ENCODE peak calls at places on chromosome 12, in six cellular contexts. M is K562, P is GM12878, A is HepG2, Y is HL-60, O is SK-N-SH. J is an unnamed sample.

GRCh38 chr12:2681426-2682205 is 113.2 kb upstream of the FKBP4 start:
- DNase-seq in P (no peak), A (no peak), Y (no peak), O (no peak), M (no peak), J (no peak)

GRCh38 chr12:65232490-65233077 is 45.9 kb upstream of the MSRB3 start:
- DNase-seq in M (peak), P (no peak), Y (no peak), A (no peak), O (peak), J (peak)

GRCh38 chr12:110279976-110280783 is 867 bp upstream of the ATP2A2 start:
- DNase-seq in P (no peak), A (no peak), M (peak), Y (peak), O (peak), J (peak)

GRCh38 chr12:103833891-103834290 is 7.1 kb downstream of the NT5DC3 start:
- DNase-seq in P (no peak), Y (no peak), O (no peak), A (no peak), M (peak), J (peak)

GRCh38 chr12:27081668-27082091 is 698 bp downstream of the C12orf71 start:
- DNase-seq in A (peak), O (no peak), M (peak), Y (no peak), P (no peak), J (peak)

GRCh38 chr12:118842753-118843335 is 138.5 kb upstream of the SRRM4 start:
- DNase-seq in P (no peak), A (no peak), O (no peak), Y (no peak), M (no peak), J (no peak)

GRCh38 chr12:123032736-123033391 is 52.4 kb downstream of the ARL6IP4 start:
- DNase-seq in M (no peak), Y (no peak), A (no peak), O (no peak), P (no peak), J (no peak)

GRCh38 chr12:118714051-118714460 is 267.3 kb upstream of the SRRM4 start:
- DNase-seq in P (peak), M (peak), O (peak), A (peak), Y (peak), J (peak)

GRCh38 chr12:27277846-27278260 is 33.8 kb downstream of the STK38L start:
- DNase-seq in O (no peak), Y (no peak), P (peak), M (no peak), A (peak), J (peak)

GRCh38 chr12:96882862-96883261 is 24.2 kb upstream of the NEDD1 start:
- DNase-seq in P (no peak), M (no peak), Y (no peak), O (no peak), A (no peak), J (no peak)

GRCh38 chr12:121806556-121807308 is 2.9 kb downstream of the SETD1B start:
- DNase-seq in O (peak), Y (peak), M (peak), A (no peak), P (no peak), J (no peak)

GRCh38 chr12:114257687-114258086 is 148.3 kb downstream of the TBX5 start:
- DNase-seq in A (no peak), P (no peak), O (no peak), Y (no peak), M (no peak), J (no peak)

GRCh38 chr12:7716391-7716790 is 5.2 kb downstream of the DPPA3 start:
- DNase-seq in Y (peak), M (no peak), O (no peak), A (peak), P (no peak), J (peak)

GRCh38 chr12:121128908-121129704 is 3.6 kb upstream of the P2RX7 start:
- DNase-seq in M (peak), Y (peak), A (peak), O (peak), P (peak), J (peak)

GRCh38 chr12:42608196-42608825 is 18.8 kb upstream of the PRICKLE1 start:
- DNase-seq in O (no peak), M (no peak), P (no peak), A (no peak), Y (no peak), J (no peak)

GRCh38 chr12:6769003-6769389 is 2.8 kb downstream of the PTMS start:
- DNase-seq in P (no peak), M (peak), A (no peak), O (peak), Y (no peak), J (peak)

GRCh38 chr12:52402873-52403510 is 3.1 kb downstream of the KRT82 start:
- DNase-seq in P (no peak), A (no peak), O (no peak), M (no peak), Y (no peak), J (no peak)

GRCh38 chr12:92233346-92234015 is 87.8 kb upstream of the BTG1 start:
- DNase-seq in A (no peak), Y (peak), P (no peak), O (no peak), M (peak), J (no peak)

GRCh38 chr12:122022393-122023338 is 982 bp downstream of the BCL7A start:
- DNase-seq in A (no peak), P (no peak), O (peak), Y (peak), M (peak), J (peak)

GRCh38 chr12:42468341-42468821 is 121.2 kb downstream of the PRICKLE1 start:
- DNase-seq in Y (peak), O (no peak), A (no peak), P (peak), M (no peak), J (no peak)

GRCh38 chr12:64694130-64695078 is 64.8 kb downstream of the GNS start:
- DNase-seq in Y (no peak), O (no peak), P (no peak), M (peak), A (no peak), J (no peak)

GRCh38 chr12:10243803-10244520 is 31.3 kb downstream of the GABARAPL1 start:
- DNase-seq in Y (peak), A (no peak), M (no peak), P (peak), O (no peak), J (no peak)

GRCh38 chr12:70052931-70053497 is 190.2 kb upstream of the CNOT2 start:
- DNase-seq in A (peak), Y (peak), P (no peak), O (no peak), M (peak), J (no peak)

GRCh38 chr12:24821691-24822090 is 127.2 kb downstream of the BCAT1 start:
- DNase-seq in A (no peak), Y (no peak), M (no peak), O (no peak), P (peak), J (no peak)

DNA sequence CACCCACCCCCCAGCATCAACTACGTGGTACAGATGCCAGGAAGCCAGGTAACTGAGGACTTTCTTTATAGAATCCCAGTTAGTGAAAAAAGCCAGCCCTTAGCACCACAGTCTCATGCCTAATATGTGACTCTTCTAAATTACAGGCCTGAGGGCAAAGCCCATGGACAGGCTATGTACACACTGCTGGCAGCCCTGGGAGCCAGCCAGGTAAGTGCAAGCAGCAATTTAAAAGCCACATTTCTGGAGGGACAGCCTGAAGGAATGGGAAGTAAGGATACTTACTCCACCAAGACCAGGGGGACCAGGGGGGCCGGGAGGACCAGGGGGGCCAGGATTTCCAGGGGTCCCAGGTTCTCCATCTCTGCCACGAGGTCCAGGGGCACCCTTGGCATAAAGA is 7.0 kb downstream of the COL2A1 start:
- DNase-seq in P (no peak), M (no peak), Y (no peak), O (no peak), A (no peak), J (no peak)
- TF ChIP-seq REST in P (no peak), M (no peak), Y (no peak), O (no peak), A (no peak), J (no peak)

GRCh38 chr12:124695861-124696260 is 128.4 kb upstream of the NCOR2 start:
- DNase-seq in Y (no peak), M (no peak), O (no peak), P (no peak), A (no peak), J (no peak)
- TF ChIP-seq REST in Y (peak), M (peak), O (peak), P (peak), A (peak), J (peak)

DNA sequence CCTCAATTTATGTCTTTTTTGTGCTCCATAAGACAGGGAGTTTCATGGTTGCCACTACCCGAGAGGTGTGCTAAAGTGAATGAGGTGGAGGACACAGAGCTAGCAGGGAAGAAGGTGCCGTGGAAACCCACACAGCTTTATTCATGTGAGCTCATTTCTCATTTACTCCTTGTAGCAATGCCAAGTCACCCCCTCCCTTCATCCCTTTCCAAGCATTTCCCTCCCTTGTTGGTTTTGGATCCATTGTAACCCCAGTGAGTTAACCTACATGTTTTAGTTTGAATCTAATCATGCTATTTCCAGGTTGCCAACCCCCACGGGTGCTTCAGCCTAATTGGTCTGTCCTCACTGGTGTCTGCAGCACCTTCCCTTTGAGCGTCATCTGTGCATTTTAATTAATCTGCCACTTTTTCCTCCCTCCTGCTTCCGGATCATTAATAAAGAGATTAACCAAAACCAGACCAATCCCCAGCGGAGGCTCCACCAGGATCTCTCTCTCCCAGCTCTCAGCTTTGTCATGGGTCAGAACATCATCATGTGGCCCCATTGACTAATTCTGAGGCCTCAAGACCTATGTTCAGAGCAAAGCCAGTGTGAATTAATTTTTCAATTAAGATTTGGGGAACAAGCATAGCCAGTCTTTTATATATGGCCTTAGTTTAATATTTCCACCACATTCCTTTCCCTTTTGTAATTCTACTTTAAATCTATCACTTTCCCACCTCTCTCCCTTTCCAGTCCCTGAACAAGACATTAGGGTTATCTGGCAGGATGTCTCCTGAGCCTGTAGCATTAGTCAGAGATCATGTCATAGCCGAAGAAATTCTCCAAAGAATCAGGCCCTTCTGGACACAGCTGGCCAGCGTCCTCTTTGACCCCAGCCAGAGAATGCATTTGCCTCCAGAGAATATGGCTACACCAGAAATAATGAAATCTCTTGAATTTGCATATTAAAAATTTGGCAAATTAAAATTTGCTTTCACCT is 56.4 kb downstream of the NTF3 start:
- DNase-seq in P (no peak), M (no peak), Y (no peak), A (no peak), O (no peak), J (no peak)
- TF ChIP-seq REST in P (no peak), M (no peak), Y (no peak), A (no peak), O (no peak), J (no peak)

DNA sequence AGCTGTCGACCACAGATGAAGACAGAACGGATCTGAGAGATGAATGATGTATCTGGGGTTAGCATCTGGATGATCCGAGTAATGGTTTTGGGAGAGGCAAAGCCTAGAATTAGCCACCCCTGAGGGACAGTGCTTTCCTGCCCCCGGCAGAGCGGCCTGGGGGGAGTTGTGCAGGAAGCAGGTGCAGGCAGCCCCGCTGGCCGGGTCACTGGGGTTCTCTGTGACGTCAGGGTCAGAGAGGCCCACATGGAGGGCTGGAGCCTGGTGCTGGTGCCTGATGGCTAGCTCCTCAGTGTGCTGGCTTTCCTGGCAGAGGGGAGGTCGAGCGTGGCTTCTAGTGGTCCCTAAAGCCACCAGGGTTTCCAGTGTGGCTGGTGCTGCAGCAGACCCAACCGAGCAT is 70.3 kb downstream of the ADGRD1 start:
- DNase-seq in O (no peak), A (no peak), P (no peak), M (no peak), Y (no peak), J (no peak)
- TF ChIP-seq REST in O (no peak), A (no peak), P (no peak), M (no peak), Y (no peak), J (no peak)

GRCh38 chr12:89453121-89453520 is 71.5 kb downstream of the GALNT4 start:
- DNase-seq in A (no peak), M (no peak), O (no peak), P (no peak), Y (no peak), J (no peak)

GRCh38 chr12:89454080-89454848 is 70.3 kb downstream of the GALNT4 start:
- DNase-seq in P (no peak), Y (no peak), M (no peak), A (no peak), O (no peak), J (no peak)

GRCh38 chr12:89450922-89451321 is 73.7 kb downstream of the GALNT4 start:
- DNase-seq in M (no peak), A (peak), P (no peak), Y (no peak), O (no peak), J (peak)

GRCh38 chr12:89453579-89453978 is 71.0 kb downstream of the GALNT4 start:
- DNase-seq in Y (no peak), M (no peak), P (no peak), A (peak), O (no peak), J (no peak)

DNA sequence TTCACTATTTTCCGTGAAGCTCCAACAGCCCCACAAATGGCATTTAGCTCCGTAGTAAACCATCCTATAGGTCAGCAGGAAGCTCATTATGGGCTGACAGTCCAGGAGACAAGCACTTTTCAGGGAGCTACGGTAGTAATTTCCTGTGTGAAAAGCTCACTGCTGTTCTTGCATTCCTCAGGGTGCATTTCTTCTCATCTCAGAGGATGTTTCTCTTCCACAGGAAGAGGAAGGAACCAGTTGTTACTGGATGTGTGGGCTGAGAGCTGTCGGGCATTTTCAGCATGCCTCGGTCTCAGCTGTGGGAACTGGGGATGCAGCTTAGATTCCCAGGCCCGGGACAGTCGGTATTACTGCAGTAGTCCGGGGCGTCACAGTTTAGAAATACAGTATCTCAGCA is 72.7 kb downstream of the GALNT4 start:
- DNase-seq in M (no peak), O (no peak), A (no peak), Y (no peak), P (no peak), J (peak)
- TF ChIP-seq REST in M (no peak), O (no peak), A (no peak), Y (no peak), P (no peak), J (no peak)

GRCh38 chr12:93877446-93877845 is 200.3 kb downstream of the CRADD start:
- DNase-seq in Y (no peak), O (no peak), M (no peak), P (no peak), A (no peak), J (peak)

GRCh38 chr12:93876360-93876759 is 199.2 kb downstream of the CRADD start:
- DNase-seq in A (no peak), Y (no peak), M (no peak), P (no peak), O (no peak), J (no peak)

GRCh38 chr12:93880853-93881522 is 203.8 kb downstream of the CRADD start:
- DNase-seq in A (no peak), M (no peak), Y (no peak), P (no peak), O (no peak), J (no peak)

GRCh38 chr12:93882763-93883162 is 205.6 kb downstream of the CRADD start:
- DNase-seq in A (no peak), M (no peak), Y (no peak), P (no peak), O (no peak), J (no peak)

DNA sequence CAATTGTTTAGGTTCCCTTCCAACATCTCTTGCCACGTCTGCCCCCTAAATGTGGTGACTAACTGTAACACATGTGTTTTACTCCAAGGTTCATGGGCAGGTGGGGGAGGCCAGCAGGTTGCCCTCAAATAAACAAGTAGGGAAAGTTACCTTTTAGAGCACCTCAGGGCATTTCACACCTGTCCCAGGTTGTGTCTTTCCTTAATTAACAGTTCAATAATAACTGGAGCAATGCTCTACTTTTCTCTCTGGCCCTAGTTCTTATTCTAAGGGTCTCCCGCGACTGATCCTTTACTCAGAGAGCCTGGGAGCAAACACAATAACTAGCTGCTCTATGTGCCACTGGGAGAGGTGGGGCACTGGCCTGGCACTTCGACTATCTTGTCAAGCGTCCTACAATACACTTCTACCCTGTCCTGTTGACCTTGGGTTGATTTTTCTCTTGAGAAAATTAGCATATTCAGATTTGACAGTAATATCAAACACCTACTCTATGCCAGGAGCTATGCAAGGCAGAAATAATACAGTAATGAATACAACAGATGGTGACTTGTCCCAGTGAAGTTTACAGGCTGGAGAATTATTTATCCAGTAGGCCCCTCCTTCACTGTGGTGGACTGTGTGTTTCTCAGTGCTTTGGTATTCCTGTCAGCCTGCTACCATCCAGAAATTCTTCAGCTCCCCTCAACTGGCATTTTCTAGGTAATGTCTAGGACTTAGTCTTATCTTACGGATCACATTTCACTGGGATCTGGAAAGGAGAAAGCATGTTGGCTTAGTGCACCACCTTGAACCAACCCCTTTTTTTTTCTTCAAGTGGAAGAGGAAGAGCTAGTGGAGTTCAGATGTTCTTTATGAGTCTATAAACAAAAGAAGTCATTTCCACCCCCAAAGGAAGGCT is 202.6 kb downstream of the CRADD start:
- DNase-seq in M (no peak), P (no peak), O (no peak), A (no peak), Y (no peak), J (no peak)
- TF ChIP-seq REST in M (no peak), P (no peak), O (no peak), A (no peak), Y (no peak), J (no peak)

GRCh38 chr12:44174053-44174452 is 338.2 kb downstream of the TMEM117 start:
- DNase-seq in P (no peak), Y (no peak), O (no peak), A (no peak), M (no peak), J (no peak)
- TF ChIP-seq REST in P (no peak), Y (no peak), O (no peak), A (no peak), M (no peak), J (no peak)

DNA sequence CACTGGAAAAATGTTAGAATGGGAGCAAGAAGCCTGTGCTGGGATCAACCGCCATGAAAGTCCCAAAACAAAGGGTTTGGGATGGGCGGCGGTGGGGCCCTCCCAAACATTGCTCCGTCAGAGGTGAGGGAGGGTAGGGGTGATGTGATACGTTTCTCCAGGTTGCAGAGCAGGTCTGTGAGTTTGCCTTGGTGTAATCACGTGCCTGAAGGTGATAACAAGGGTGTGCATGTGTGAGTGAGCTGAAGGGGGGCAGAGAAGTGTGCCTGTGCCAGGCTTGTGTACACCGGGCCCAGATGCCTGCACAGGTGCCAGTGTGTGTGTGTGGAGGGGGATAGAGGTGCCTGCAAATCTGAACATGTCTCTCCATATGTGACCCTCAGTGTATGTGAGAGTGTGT is 55.8 kb downstream of the SMUG1 start:
- DNase-seq in P (no peak), A (no peak), O (no peak), Y (no peak), M (no peak), J (no peak)
- TF ChIP-seq REST in P (no peak), A (no peak), O (no peak), Y (no peak), M (no peak), J (no peak)